ENCODE peak calls at places on chromosomes 11 and 22, in four cellular contexts. L is uterus, N is left ventricle myocardium inferior, B is mucosa of descending colon. V is an unnamed sample. For H3K4me1, the result is how much of the 10 kb centered on the place peaks cover.

GRCh38 chr22:33969052-33969451 is 48.8 kb upstream of the LARGE1 start:
- DNase-seq in N (no peak), L (no peak), B (no peak), V (no peak)

GRCh38 chr22:37137903-37138665 is 11.6 kb downstream of the IL2RB start:
- DNase-seq in L (no peak), N (no peak), B (no peak), V (no peak)

GRCh38 chr11:126385991-126386728 is 30.7 kb downstream of the ST3GAL4 start:
- DNase-seq in B (no peak), L (no peak), N (no peak), V (no peak)

GRCh38 chr11:88480217-88480616 is 142.7 kb upstream of the CTSC start:
- DNase-seq in L (peak), B (no peak), N (no peak), V (no peak)

GRCh38 chr22:23827351-23827995 is 11.3 kb downstream of the DERL3 start:
- DNase-seq in N (no peak), B (no peak), L (no peak), V (no peak)

GRCh38 chr22:42964994-42965699 is 49.8 kb downstream of the PACSIN2 start:
- DNase-seq in B (no peak), L (no peak), N (no peak), V (no peak)

GRCh38 chr11:23563591-23563990 is 703.3 kb upstream of the CCDC179 start:
- DNase-seq in N (no peak), L (no peak), B (no peak), V (no peak)

GRCh38 chr11:131874070-131874469 is 503.7 kb downstream of the NTM start:
- DNase-seq in B (no peak), N (no peak), L (no peak), V (no peak)

GRCh38 chr11:8698917-8699441 is 16.4 kb downstream of the RPL27A start:
- DNase-seq in L (peak), N (no peak), B (no peak), V (no peak)

GRCh38 chr11:32358729-32359128 is 76.6 kb downstream of the WT1 start:
- DNase-seq in L (no peak), B (peak), N (no peak), V (no peak)

GRCh38 chr11:91396243-91397133 is 828.1 kb upstream of the FAT3 start:
- DNase-seq in L (no peak), B (no peak), N (no peak), V (no peak)

GRCh38 chr11:85099522-85099921 is 527.6 kb downstream of the DLG2 start:
- DNase-seq in L (no peak), N (no peak), B (no peak), V (no peak)

GRCh38 chr11:70423523-70424505 is 25.5 kb downstream of the CTTN start:
- DNase-seq in N (no peak), L (no peak), B (no peak), V (no peak)

GRCh38 chr22:42484506-42484905 is 35.1 kb downstream of the RRP7A start:
- DNase-seq in N (no peak), L (no peak), B (no peak), V (no peak)

GRCh38 chr22:25141994-25142620 is 57.6 kb upstream of the CRYBB3 start:
- DNase-seq in B (no peak), N (no peak), L (no peak), V (no peak)

GRCh38 chr22:46061431-46062231 is 84.7 kb upstream of the WNT7B start:
- DNase-seq in B (no peak), L (peak), N (peak), V (no peak)

GRCh38 chr11:44179173-44179572 is 83.7 kb downstream of the EXT2 start:
- DNase-seq in N (no peak), B (no peak), L (no peak), V (no peak)

GRCh38 chr22:23471698-23472097 is 108.4 kb downstream of the IGLL1 start:
- DNase-seq in L (no peak), B (no peak), N (no peak), V (no peak)

GRCh38 chr11:69398529-69399492 is 82.7 kb upstream of the LINC01488 start:
- DNase-seq in N (no peak), L (no peak), B (no peak), V (no peak)

GRCh38 chr22:28146401-28147304 is 227.6 kb upstream of the PITPNB start:
- DNase-seq in L (no peak), N (no peak), B (no peak), V (no peak)

GRCh38 chr11:122439911-122440782 is 215.4 kb upstream of the UBASH3B start:
- DNase-seq in L (peak), N (peak), B (no peak), V (no peak)

GRCh38 chr11:102734650-102735049 is 9.9 kb upstream of the MMP8 start:
- DNase-seq in N (no peak), B (no peak), L (no peak), V (no peak)

DNA sequence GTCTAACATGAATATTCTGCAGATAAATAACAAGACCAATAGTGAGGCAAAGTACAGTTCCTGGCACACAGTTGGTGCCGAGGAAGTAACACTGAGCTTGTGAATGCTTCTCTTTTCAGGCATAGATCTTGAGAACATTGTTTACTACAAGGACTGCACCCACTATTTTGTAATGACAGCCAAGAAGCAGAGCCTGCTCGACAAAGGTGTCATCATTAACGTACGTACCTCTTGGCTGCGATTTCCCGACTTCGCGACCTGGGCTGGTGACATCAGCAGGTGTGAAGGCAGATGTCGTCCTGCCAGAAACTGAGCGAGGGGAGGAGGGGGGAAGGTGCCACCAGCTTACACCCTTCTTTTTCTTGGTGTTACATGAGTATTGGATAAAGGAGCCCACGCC is 105.7 kb downstream of the MICAL2 start:
- DNase-seq in B (no peak), L (no peak), N (no peak), V (no peak)
- H3K4me1 ChIP-seq in B (under half), L (under half), N (under half), V (under half)

DNA sequence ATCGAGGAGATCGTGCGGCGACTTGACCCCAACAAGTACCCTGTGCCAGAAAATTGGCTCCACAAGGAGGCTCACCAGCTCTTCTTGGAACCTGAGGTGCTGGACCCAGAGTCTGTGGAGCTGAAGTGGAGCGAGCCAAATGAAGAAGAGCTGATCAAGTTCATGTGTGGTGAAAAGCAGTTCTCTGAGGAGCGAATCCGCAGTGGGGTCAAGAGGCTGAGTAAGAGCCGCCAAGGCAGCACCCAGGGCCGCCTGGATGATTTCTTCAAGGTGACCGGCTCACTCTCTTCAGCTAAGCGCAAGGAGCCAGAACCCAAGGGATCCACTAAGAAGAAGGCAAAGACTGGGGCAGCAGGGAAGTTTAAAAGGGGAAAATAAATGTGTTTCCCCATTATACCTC is 3.4 kb downstream of the FEN1 start:
- DNase-seq in L (no peak), B (no peak), N (no peak), V (no peak)
- H3K4me1 ChIP-seq in L (under half), B (under half), N (under half), V (under half)

DNA sequence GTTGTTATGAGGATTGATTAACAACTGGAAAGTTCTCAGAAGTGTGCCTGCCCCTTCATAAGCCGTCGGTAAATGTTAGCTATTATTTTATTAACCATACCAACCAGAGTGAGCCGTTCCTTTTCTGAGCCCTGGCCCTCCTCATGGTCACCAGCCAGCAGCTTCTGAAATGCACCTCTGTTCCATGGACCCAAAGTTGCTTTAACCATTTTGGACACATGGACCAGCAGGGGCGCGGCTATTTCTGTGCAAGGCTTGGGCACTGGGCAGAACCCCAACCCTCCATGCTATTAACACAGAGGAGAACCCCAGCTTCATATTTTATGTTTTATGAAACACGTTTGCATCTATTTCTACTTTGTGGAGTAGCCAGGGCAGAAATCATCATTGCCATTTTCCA is 18.6 kb upstream of the SCGB1A1 start:
- DNase-seq in L (peak), B (no peak), N (no peak), V (no peak)
- H3K4me1 ChIP-seq in L (half or more), B (under half), N (half or more), V (under half)

DNA sequence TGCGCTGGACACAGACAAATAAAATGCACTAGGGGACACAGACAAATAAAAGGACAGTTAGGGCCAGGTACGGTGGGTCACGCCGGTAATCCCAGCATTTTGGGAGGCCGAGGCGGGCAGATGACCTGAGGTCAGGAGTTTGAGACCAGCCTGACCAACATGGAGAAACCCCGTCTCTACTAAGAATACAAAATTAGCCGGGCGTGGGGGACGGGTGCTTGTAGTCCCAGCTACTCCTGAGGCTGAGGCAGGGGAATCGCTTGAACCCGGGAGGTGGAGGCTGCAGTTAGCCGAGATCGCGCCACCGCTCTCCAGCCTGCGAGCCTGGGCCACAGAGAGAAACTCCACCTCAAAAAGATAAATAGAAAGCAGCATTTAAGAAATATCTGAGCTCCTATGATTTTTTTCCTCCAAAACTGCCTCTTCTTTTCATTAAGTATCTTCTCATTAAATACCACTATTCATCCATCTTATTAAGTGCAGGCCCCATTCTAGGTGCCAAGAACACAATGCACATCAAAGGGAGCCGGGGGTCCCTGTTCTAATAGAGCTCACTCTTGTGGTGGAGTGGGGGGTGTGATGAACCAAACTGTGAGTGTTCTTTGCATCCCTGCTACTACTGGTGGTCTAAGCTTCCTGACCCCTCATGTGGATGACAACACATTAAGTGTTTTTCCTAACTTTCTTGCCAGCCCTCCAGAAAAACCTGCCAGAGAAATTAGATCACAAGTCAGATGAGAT is 766 bp upstream of the ZNHIT2 start:
- DNase-seq in L (no peak), N (no peak), B (no peak), V (no peak)
- H3K4me1 ChIP-seq in L (under half), N (half or more), B (under half), V (under half)

DNA sequence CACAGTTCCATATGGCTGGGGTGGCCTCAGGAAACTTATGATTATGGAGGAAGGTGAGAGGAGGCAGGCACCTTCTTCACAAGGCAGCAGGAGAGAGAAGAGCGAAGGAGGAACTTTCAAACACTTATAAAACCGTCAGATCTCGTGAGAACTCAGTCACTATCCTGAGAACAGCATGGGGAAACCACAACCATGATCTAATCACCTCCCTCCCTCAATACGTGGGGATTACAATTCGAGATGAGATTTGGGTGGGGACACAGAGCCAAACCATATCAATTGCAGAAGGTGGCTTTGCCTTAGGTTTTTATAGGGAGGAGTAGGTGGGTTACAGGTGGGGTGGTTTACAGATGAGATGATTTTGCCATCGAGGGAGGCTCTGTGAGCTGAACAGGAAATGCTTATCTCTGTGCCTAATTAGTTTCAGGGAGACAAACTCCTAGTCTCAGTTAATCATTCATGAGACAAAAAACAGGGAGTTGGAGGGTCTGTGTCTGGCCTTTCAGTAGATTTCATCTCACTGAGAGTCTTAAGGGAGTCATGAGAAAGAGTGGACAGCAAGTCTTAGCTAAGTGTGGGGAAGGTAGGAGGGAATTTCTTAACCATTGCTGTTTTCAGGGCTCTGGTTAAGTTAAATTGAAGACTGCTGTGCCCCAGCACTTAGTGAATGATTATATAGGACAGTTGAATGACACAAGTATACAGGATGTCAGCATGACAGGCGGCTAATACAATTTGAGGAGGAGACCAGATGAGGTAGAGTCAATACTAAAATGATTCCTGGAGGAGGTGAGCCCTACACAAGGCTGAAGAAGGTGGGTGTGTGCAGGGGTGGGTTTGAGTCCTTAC is 47.7 kb downstream of the CWC15 start:
- DNase-seq in L (no peak), B (no peak), N (no peak), V (no peak)
- H3K4me1 ChIP-seq in L (under half), B (under half), N (half or more), V (under half)

GRCh38 chr22:20116951-20117645 is at the start of gene TRMT2A:
- DNase-seq in N (peak), B (peak), L (peak), V (peak)
- H3K4me1 ChIP-seq in N (half or more), B (under half), L (under half), V (under half)

V was measured in CD4-positive, CD25-positive, alpha-beta regulatory T cell.